ENCODE peak calls at places on chromosomes 11 and 22, in eight cellular contexts. K, B, H, I, Q, R, N and J are unnamed samples.

GRCh38 chr22:37317698-37318210 is 35.4 kb downstream of the CYTH4 start:
- DNase-seq in Q (no peak), N (no peak), R (no peak), K (no peak), I (no peak), B (no peak), H (no peak), J (no peak)

GRCh38 chr22:25966448-25966913 is 202.8 kb upstream of the SEZ6L start:
- DNase-seq in N (no peak), I (no peak), Q (peak), H (no peak), K (no peak), B (no peak), R (peak), J (no peak)

GRCh38 chr11:127334466-127334865 is 333.9 kb upstream of the KIRREL3 start:
- DNase-seq in R (no peak), H (no peak), B (no peak), Q (no peak), N (no peak), K (no peak), I (no peak), J (no peak)

GRCh38 chr11:102831709-102832492 is 11.5 kb downstream of the MMP3 start:
- DNase-seq in Q (no peak), B (no peak), I (no peak), N (no peak), R (no peak), H (no peak), K (no peak), J (no peak)

GRCh38 chr11:1070594-1071462 is 3.8 kb upstream of the MUC2 start:
- DNase-seq in I (peak), H (no peak), N (no peak), Q (no peak), B (no peak), K (no peak), R (no peak), J (no peak)

GRCh38 chr22:36369922-36370781 is 17.6 kb downstream of the MYH9 start:
- DNase-seq in N (no peak), H (peak), R (peak), K (no peak), B (no peak), Q (peak), I (peak), J (no peak)

GRCh38 chr22:22720724-22721261 is 76.4 kb downstream of the GGTLC2 start:
- DNase-seq in I (no peak), R (no peak), B (no peak), K (no peak), H (no peak), Q (no peak), N (no peak), J (no peak)

GRCh38 chr11:61554172-61554988 is 26.5 kb downstream of the SYT7 start:
- DNase-seq in I (no peak), K (peak), R (no peak), Q (peak), H (no peak), B (no peak), N (no peak), J (no peak)

GRCh38 chr11:2521681-2522630 is 77.1 kb downstream of the KCNQ1 start:
- DNase-seq in B (no peak), Q (peak), K (peak), N (peak), H (no peak), R (peak), I (peak), J (peak)

GRCh38 chr11:60184824-60185511 is 2.1 kb upstream of the MS4A6A start:
- DNase-seq in K (no peak), H (no peak), Q (no peak), I (no peak), B (no peak), R (no peak), N (no peak), J (no peak)

GRCh38 chr11:12539570-12539969 is 134.7 kb upstream of the TEAD1 start:
- DNase-seq in K (no peak), H (peak), I (no peak), N (no peak), Q (no peak), R (no peak), B (no peak), J (no peak)

GRCh38 chr22:27329471-27329870 is 472.1 kb downstream of the MN1 start:
- DNase-seq in B (no peak), Q (no peak), I (no peak), K (no peak), N (no peak), R (peak), H (no peak), J (no peak)

GRCh38 chr22:28247667-28248363 is 328.8 kb upstream of the PITPNB start:
- DNase-seq in B (no peak), H (no peak), Q (no peak), I (no peak), R (no peak), N (no peak), K (no peak), J (no peak)

GRCh38 chr22:32465661-32466060 is 1.4 kb upstream of the BPIFC start:
- DNase-seq in R (no peak), Q (no peak), H (peak), N (no peak), I (no peak), B (no peak), K (no peak), J (no peak)

GRCh38 chr11:67581469-67581868 is 2.1 kb upstream of the GSTP1 start:
- DNase-seq in K (no peak), Q (no peak), N (no peak), H (no peak), I (no peak), B (no peak), R (no peak), J (peak)

GRCh38 chr11:7592706-7593105 is 78.9 kb downstream of the PPFIBP2 start:
- DNase-seq in B (no peak), K (no peak), N (no peak), R (no peak), I (no peak), Q (peak), H (peak), J (no peak)

GRCh38 chr11:65571940-65572339 is 398 bp upstream of the FAM89B start:
- DNase-seq in K (no peak), I (no peak), Q (no peak), H (peak), B (no peak), R (peak), N (no peak), J (no peak)

GRCh38 chr11:68963779-68964178 is 17.0 kb downstream of the MRGPRD start:
- DNase-seq in B (no peak), R (no peak), Q (no peak), K (no peak), H (no peak), N (no peak), I (peak), J (no peak)

GRCh38 chr11:112167145-112167544 is at the start of gene TEX12:
- DNase-seq in N (no peak), H (no peak), Q (no peak), R (no peak), K (no peak), B (no peak), I (no peak), J (no peak)

GRCh38 chr11:117058761-117059233 is 39.4 kb downstream of the SIK3 start:
- DNase-seq in B (no peak), Q (no peak), K (no peak), H (peak), I (no peak), N (no peak), R (no peak), J (no peak)

GRCh38 chr11:67071420-67072284 is 15.0 kb downstream of the RHOD start:
- DNase-seq in I (peak), N (peak), R (peak), K (peak), B (no peak), Q (peak), H (peak), J (peak)

GRCh38 chr11:115317428-115318185 is 186.6 kb downstream of the CADM1 start:
- DNase-seq in H (peak), Q (no peak), R (no peak), K (no peak), I (no peak), N (no peak), B (no peak), J (no peak)

GRCh38 chr11:20042025-20042639 is 118.1 kb downstream of the DBX1 start:
- DNase-seq in I (no peak), K (no peak), H (peak), Q (no peak), B (no peak), N (no peak), R (no peak), J (no peak)

GRCh38 chr22:50403701-50404101 is 60.6 kb downstream of the PPP6R2 start:
- DNase-seq in N (no peak), K (no peak), R (no peak), I (peak), H (no peak), Q (no peak), B (no peak), J (no peak)